ENCODE peak calls at places on chromosomes 1 and 21, in ten cellular contexts. Y is osteoblast, S is AG04450, W is fibroblast of lung, E is HAP-1, O is tibial artery, A is adrenal gland, H is brain microvascular endothelial cell, K is sigmoid colon, J is body of pancreas. M is an unnamed sample. For H3K27me3, the result is how much of the 10 kb centered on the place peaks cover.

GRCh38 chr1:51313961-51314777 is 16.2 kb downstream of the TTC39A start:
- DNase-seq in Y (peak), S (peak), W (peak), E (no peak), O (no peak), A (peak), H (peak), K (no peak), J (peak), M (no peak)

GRCh38 chr1:183461350-183461749 is 10.9 kb upstream of the SMG7 start:
- DNase-seq in Y (no peak), S (no peak), W (no peak), E (no peak), O (no peak), A (no peak), H (no peak), K (no peak), J (peak), M (no peak)

GRCh38 chr1:182446033-182446669 is 3.8 kb upstream of the RGSL1 start:
- DNase-seq in Y (peak), S (no peak), W (peak), E (peak), O (no peak), A (peak), H (peak), K (no peak), J (peak), M (no peak)

GRCh38 chr1:9239622-9240401 is 5.2 kb downstream of the H6PD start:
- DNase-seq in Y (peak), S (no peak), W (peak), E (no peak), O (peak), A (peak), H (peak), K (peak), J (peak), M (peak)

GRCh38 chr1:23980725-23981063 is 567 bp upstream of the SRSF10 start:
- DNase-seq in Y (peak), S (no peak), W (peak), E (peak), O (no peak), A (peak), H (peak), K (no peak), J (no peak), M (no peak)

GRCh38 chr1:199954701-199955100 is 72.8 kb upstream of the NR5A2 start:
- DNase-seq in Y (no peak), S (no peak), W (no peak), E (no peak), O (no peak), A (no peak), H (no peak), K (no peak), J (peak), M (no peak)

GRCh38 chr1:205450448-205450847 is 5.4 kb downstream of the BLACAT1 start:
- DNase-seq in Y (no peak), S (no peak), W (no peak), E (no peak), O (no peak), A (no peak), H (no peak), K (no peak), J (no peak), M (no peak)

GRCh38 chr21:46500224-46500861 is 41.7 kb downstream of the DIP2A start:
- DNase-seq in Y (no peak), S (no peak), W (peak), E (no peak), O (no peak), A (no peak), H (no peak), K (no peak), J (no peak), M (no peak)

GRCh38 chr1:68051475-68051874 is 1.0 kb upstream of the DIRAS3 start:
- DNase-seq in Y (peak), S (peak), W (peak), E (no peak), O (peak), A (peak), H (peak), K (no peak), J (peak), M (peak)

GRCh38 chr1:3610165-3610822 is 1.0 kb downstream of the MEGF6 start:
- DNase-seq in Y (peak), S (no peak), W (peak), E (no peak), O (no peak), A (no peak), H (no peak), K (no peak), J (no peak), M (no peak)

GRCh38 chr21:34981793-34982192 is 67.3 kb downstream of the RUNX1 start:
- DNase-seq in Y (no peak), S (no peak), W (no peak), E (no peak), O (no peak), A (no peak), H (no peak), K (no peak), J (no peak), M (no peak)

GRCh38 chr1:23385119-23385621 is 15.5 kb upstream of the ZNF436 start:
- DNase-seq in Y (no peak), S (no peak), W (no peak), E (no peak), O (no peak), A (no peak), H (no peak), K (peak), J (no peak), M (no peak)

GRCh38 chr21:45013271-45013841 is 61.0 kb upstream of the ADARB1 start:
- DNase-seq in Y (no peak), S (no peak), W (no peak), E (no peak), O (peak), A (no peak), H (no peak), K (peak), J (peak), M (peak)

GRCh38 chr1:110878993-110879392 is 6.0 kb downstream of the CD53 start:
- DNase-seq in Y (no peak), S (no peak), W (no peak), E (no peak), O (no peak), A (no peak), H (no peak), K (no peak), J (no peak), M (no peak)

GRCh38 chr21:34857122-34857713 is 188.4 kb downstream of the CLIC6 start:
- DNase-seq in Y (no peak), S (no peak), W (no peak), E (no peak), O (no peak), A (no peak), H (no peak), K (no peak), J (no peak), M (no peak)

GRCh38 chr21:33374080-33374873 is 28.9 kb upstream of the IFNGR2 start:
- DNase-seq in Y (peak), S (no peak), W (peak), E (peak), O (no peak), A (peak), H (peak), K (no peak), J (peak), M (peak)

GRCh38 chr1:21861602-21862429 is 49.8 kb downstream of the LDLRAD2 start:
- DNase-seq in Y (peak), S (peak), W (peak), E (no peak), O (no peak), A (peak), H (peak), K (no peak), J (no peak), M (no peak)

GRCh38 chr1:12618661-12619395 is 818 bp upstream of the DHRS3 start:
- DNase-seq in Y (peak), S (no peak), W (peak), E (peak), O (peak), A (peak), H (peak), K (peak), J (peak), M (peak)

GRCh38 chr21:26798856-26799751 is 46.1 kb downstream of the ADAMTS1 start:
- DNase-seq in Y (no peak), S (no peak), W (peak), E (no peak), O (no peak), A (no peak), H (no peak), K (no peak), J (no peak), M (no peak)

GRCh38 chr1:92482404-92482664 is 4.4 kb downstream of the GFI1 start:
- DNase-seq in Y (peak), S (no peak), W (peak), E (no peak), O (no peak), A (no peak), H (no peak), K (no peak), J (no peak), M (no peak)

GRCh38 chr1:12654004-12654567 is 10.2 kb downstream of the AADACL4 start:
- DNase-seq in Y (peak), S (no peak), W (peak), E (peak), O (no peak), A (no peak), H (no peak), K (no peak), J (no peak), M (no peak)

GRCh38 chr1:228268891-228269285 is 61.0 kb downstream of the OBSCN start:
- DNase-seq in Y (peak), S (no peak), W (no peak), E (no peak), O (peak), A (peak), H (no peak), K (no peak), J (no peak), M (peak)

GRCh38 chr1:91601554-91602322 is 101.1 kb downstream of the CDC7 start:
- DNase-seq in Y (no peak), S (no peak), W (no peak), E (no peak), O (no peak), A (no peak), H (no peak), K (no peak), J (peak), M (peak)

GRCh38 chr1:238061967-238062613 is 171.4 kb upstream of the ZP4 start:
- DNase-seq in Y (no peak), S (no peak), W (peak), E (no peak), O (no peak), A (no peak), H (no peak), K (no peak), J (no peak), M (no peak)

GRCh38 chr1:151547119-151547899 is 7.2 kb downstream of the TUFT1 start:
- DNase-seq in Y (peak), S (peak), W (peak), E (peak), O (peak), A (peak), H (peak), K (peak), J (peak), M (peak)

GRCh38 chr1:6460349-6461236 is 5.4 kb downstream of the TNFRSF25 start:
- DNase-seq in Y (peak), S (no peak), W (no peak), E (no peak), O (no peak), A (no peak), H (no peak), K (no peak), J (no peak), M (no peak)

GRCh38 chr1:114153621-114154145 is at the start of gene SYT6:
- DNase-seq in Y (no peak), S (no peak), W (no peak), E (no peak), O (no peak), A (no peak), H (no peak), K (no peak), J (peak), M (no peak)

GRCh38 chr1:3429766-3430165 is 24.7 kb upstream of the ARHGEF16 start:
- DNase-seq in Y (peak), S (no peak), W (no peak), E (no peak), O (no peak), A (no peak), H (no peak), K (no peak), J (no peak), M (no peak)

GRCh38 chr1:22652881-22653316 is at the start of gene C1QB:
- DNase-seq in Y (peak), S (no peak), W (no peak), E (no peak), O (peak), A (peak), H (no peak), K (peak), J (peak), M (peak)

GRCh38 chr1:66642992-66643391 is 109.0 kb downstream of the SGIP1 start:
- DNase-seq in Y (peak), S (no peak), W (no peak), E (no peak), O (no peak), A (no peak), H (no peak), K (no peak), J (no peak), M (no peak)

GRCh38 chr1:97464305-97464704 is 456.5 kb downstream of the DPYD start:
- DNase-seq in Y (no peak), S (no peak), W (no peak), E (no peak), O (no peak), A (no peak), H (no peak), K (no peak), J (no peak), M (no peak)

GRCh38 chr1:27348861-27349783 is 7.3 kb downstream of the SYTL1 start:
- DNase-seq in Y (peak), S (no peak), W (no peak), E (no peak), O (no peak), A (no peak), H (no peak), K (no peak), J (peak), M (no peak)

GRCh38 chr21:15823486-15824150 is 93.8 kb downstream of the USP25 start:
- DNase-seq in Y (no peak), S (no peak), W (no peak), E (no peak), O (no peak), A (no peak), H (no peak), K (no peak), J (no peak), M (no peak)

GRCh38 chr1:8409107-8409506 is 91.2 kb downstream of the SLC45A1 start:
- DNase-seq in Y (peak), S (no peak), W (peak), E (peak), O (no peak), A (no peak), H (peak), K (no peak), J (no peak), M (no peak)

GRCh38 chr21:36134820-36135390 is at the start of gene CBR3:
- DNase-seq in Y (peak), S (no peak), W (peak), E (no peak), O (peak), A (no peak), H (peak), K (peak), J (peak), M (peak)

GRCh38 chr1:225388372-225388771 is 39.5 kb downstream of the LBR start:
- DNase-seq in Y (peak), S (no peak), W (peak), E (no peak), O (no peak), A (no peak), H (no peak), K (no peak), J (no peak), M (no peak)

GRCh38 chr1:224621813-224622682 is 5.9 kb downstream of the CNIH3 start:
- DNase-seq in Y (no peak), S (no peak), W (no peak), E (no peak), O (no peak), A (no peak), H (no peak), K (no peak), J (peak), M (no peak)

GRCh38 chr1:119865607-119866006 is 30.7 kb downstream of the ADAM30 start:
- DNase-seq in Y (no peak), S (peak), W (peak), E (no peak), O (no peak), A (no peak), H (no peak), K (no peak), J (no peak), M (no peak)

GRCh38 chr1:7026188-7026587 is 240.9 kb downstream of the CAMTA1 start:
- DNase-seq in Y (peak), S (no peak), W (no peak), E (no peak), O (no peak), A (no peak), H (no peak), K (no peak), J (no peak), M (no peak)

GRCh38 chr1:168057355-168057754 is 79.4 kb downstream of the GPR161 start:
- DNase-seq in Y (no peak), S (no peak), W (no peak), E (no peak), O (no peak), A (no peak), H (no peak), K (no peak), J (no peak), M (no peak)

GRCh38 chr1:168054117-168054516 is 82.6 kb downstream of the GPR161 start:
- DNase-seq in Y (no peak), S (no peak), W (no peak), E (no peak), O (peak), A (no peak), H (no peak), K (no peak), J (no peak), M (no peak)

GRCh38 chr1:168050307-168050706 is 86.4 kb downstream of the GPR161 start:
- DNase-seq in Y (no peak), S (no peak), W (no peak), E (peak), O (no peak), A (no peak), H (no peak), K (no peak), J (no peak), M (no peak)

GRCh38 chr1:168050880-168051279 is 85.8 kb downstream of the GPR161 start:
- DNase-seq in Y (no peak), S (no peak), W (no peak), E (no peak), O (no peak), A (no peak), H (no peak), K (no peak), J (no peak), M (no peak)

DNA sequence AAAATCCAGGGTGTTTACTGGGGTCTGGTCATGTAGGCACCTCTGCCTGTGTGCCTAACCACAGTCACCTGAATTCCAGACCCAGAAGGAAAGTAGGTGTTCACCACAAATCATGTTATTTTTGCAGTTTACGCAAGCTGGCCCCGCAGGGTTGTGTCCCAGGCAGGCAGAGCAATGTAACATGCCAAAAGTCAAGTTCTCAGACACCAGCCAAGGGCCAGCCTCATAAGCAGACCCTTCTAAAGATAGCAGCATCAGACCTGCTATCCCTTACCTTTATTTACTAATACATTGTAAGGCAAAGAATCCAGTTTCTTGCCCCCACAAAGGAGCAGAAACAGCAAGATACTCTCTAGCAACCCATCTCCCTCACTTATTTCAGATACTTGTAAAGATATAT is 83.0 kb downstream of the GPR161 start:
- DNase-seq in Y (no peak), S (no peak), W (no peak), E (no peak), O (no peak), A (no peak), H (no peak), K (peak), J (no peak), M (no peak)
- H3K4me3 ChIP-seq in Y (no peak), S (no peak), W (no peak), E (no peak), O (no peak), A (no peak), H (no peak), K (no peak), J (no peak), M (no peak)

GRCh38 chr1:75136921-75137641 is 2.9 kb downstream of the LHX8 start:
- DNase-seq in Y (peak), S (no peak), W (no peak), E (no peak), O (no peak), A (no peak), H (no peak), K (peak), J (no peak), M (no peak)
- H3K27me3 ChIP-seq in Y (half or more), S (half or more), W (under half), E (half or more), O (under half), A (half or more), H (half or more), K (half or more), J (under half), M (half or more)

GRCh38 chr1:32716312-32717126 is 13.9 kb upstream of the SYNC start:
- DNase-seq in Y (peak), S (no peak), W (no peak), E (peak), O (no peak), A (peak), H (no peak), K (no peak), J (peak), M (peak)
- H3K4me3 ChIP-seq in Y (no peak), S (no peak), W (no peak), E (peak), O (no peak), A (no peak), H (no peak), K (no peak), J (no peak), M (no peak)

DNA sequence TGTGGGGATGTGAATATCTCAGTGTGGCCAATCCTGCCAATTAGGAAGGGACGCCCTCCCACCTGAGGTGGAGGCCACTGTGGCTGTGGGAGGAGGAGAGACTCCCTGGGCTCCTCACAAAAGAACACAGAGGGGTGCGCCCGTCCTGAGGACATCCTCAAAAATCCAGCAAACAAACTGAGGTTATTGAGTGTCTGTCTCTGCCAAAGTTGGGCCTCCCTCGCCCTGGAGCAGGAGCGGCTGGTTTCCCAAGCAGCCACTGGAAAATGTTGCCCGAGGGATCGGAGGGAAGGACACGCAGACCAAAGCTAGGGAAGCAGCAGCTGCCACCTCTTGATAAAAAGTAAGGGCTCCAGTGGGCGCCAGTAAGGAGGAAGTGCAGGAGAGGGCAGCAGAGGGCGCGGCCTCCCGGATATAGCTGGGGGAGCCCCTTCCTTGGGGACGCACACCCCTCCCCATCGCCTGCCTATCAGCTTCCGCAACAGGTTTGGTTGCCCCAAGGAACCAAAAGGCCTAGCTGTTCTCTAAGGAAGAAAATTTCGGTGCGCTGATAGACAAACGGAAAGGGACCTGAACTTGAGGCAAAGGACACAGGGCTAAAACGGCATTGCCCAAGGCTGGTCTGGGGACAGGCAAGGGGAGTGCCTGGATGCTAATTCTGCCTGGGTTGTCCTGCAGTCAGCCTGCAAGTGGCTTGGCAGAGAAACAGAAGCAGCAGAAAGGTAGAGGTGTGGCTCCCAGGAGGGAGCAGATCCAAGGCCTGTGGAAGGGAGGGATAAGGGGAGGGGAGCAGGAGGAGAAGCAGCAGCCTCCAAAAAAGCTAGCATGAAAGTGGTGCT is 1.7 kb upstream of the GRIK3 start:
- DNase-seq in Y (no peak), S (no peak), W (no peak), E (no peak), O (no peak), A (peak), H (no peak), K (no peak), J (no peak), M (no peak)
- H3K27me3 ChIP-seq in Y (under half), S (half or more), W (under half), E (under half), O (under half), A (half or more), H (half or more), K (half or more), J (under half), M (half or more)